ENCODE peak calls at places on chromosomes 12 and 14, in four cellular contexts. N is aorta, Z is tibial nerve, K is GM12878. D is an unnamed sample.
A peak's percentile ranks its signal among the peaks of the same experiment; 100 is the strongest.

GRCh38 chr12:106080111-106080732 is 58.5 kb downstream of the NUAK1 start:
- DNase-seq in Z (peak; percentile 40), N (no peak), K (no peak), D (peak; percentile 60)

GRCh38 chr14:39581474-39581873 is 149.2 kb upstream of the FBXO33 start:
- DNase-seq in N (no peak), K (no peak), Z (no peak), D (no peak)

GRCh38 chr12:52291267-52291935 is at the start of gene KRT81:
- DNase-seq in N (no peak), K (no peak), Z (no peak), D (no peak)

GRCh38 chr12:39032034-39032433 is 126.6 kb upstream of the CPNE8 start:
- DNase-seq in N (no peak), Z (no peak), K (no peak), D (no peak)

GRCh38 chr12:12008931-12009611 is 61.7 kb upstream of the BCL2L14 start:
- DNase-seq in Z (no peak), N (no peak), K (peak; percentile 86), D (no peak)

GRCh38 chr12:63103489-63104131 is 47.4 kb downstream of the AVPR1A start:
- DNase-seq in Z (no peak), K (no peak), N (no peak), D (no peak)

GRCh38 chr14:47442206-47442605 is 233.2 kb downstream of the MDGA2 start:
- DNase-seq in Z (no peak), N (no peak), K (no peak), D (no peak)

GRCh38 chr14:67674139-67674479 is 323 bp downstream of the VTI1B start:
- DNase-seq in K (no peak), N (peak; percentile 81), Z (peak; percentile 40), D (peak; percentile 89)

GRCh38 chr14:96279564-96279963 is 23.6 kb downstream of the BDKRB1 start:
- DNase-seq in N (no peak), K (no peak), Z (no peak), D (no peak)

GRCh38 chr14:32561520-32561919 is 232.4 kb downstream of the AKAP6 start:
- DNase-seq in N (no peak), Z (no peak), K (no peak), D (no peak)

GRCh38 chr12:121442028-121442948 is 42.4 kb downstream of the RNF34 start:
- DNase-seq in Z (no peak), N (no peak), K (no peak), D (no peak)

GRCh38 chr12:130709151-130710000 is 6.7 kb downstream of the RIMBP2 start:
- DNase-seq in K (no peak), N (no peak), Z (no peak), D (no peak)

GRCh38 chr12:113214938-113215400 is 6.3 kb upstream of the TPCN1 start:
- DNase-seq in Z (peak; percentile 86), K (peak; percentile 80), N (peak; percentile 80), D (peak; percentile 86)

GRCh38 chr14:105159344-105159743 is 9.2 kb downstream of the JAG2 start:
- DNase-seq in N (no peak), Z (no peak), K (no peak), D (no peak)

DNA sequence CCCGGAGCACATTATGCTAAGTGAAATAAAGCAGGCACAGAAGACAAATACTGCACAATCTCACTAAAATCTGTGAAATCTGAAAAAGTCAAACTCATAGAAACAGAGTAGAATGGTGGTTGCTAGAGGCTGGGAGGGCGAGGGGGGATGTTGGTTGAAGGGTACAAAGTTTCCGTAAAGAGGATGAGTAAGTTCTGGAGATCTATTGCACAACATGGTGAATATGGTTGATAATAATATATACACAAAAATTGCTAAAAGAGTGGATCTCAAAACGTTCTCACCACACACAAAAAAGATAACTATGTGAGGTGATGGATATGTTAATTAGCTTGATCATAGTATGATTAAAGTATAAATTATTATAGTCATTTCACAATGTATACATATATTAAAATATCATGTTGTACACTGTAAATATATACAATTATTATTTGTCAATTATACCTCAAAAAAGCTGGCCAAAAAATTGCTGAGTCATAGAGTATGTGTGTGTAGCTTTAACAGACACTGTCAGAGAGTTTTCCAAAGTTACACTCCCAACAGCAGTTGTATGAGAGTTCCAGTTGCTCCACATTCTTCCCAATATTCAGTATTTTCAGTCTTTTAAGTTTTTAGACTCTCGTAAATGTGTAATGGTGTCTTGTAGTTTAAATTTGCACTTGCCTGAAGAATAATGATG is 19.3 kb upstream of the SIX1 start:
- DNase-seq in K (no peak), N (no peak), Z (no peak), D (no peak)
- H3K4me3 ChIP-seq in K (no peak overlapping the region), N (no peak overlapping the region), Z (no peak overlapping the region), D (no peak overlapping the region)

GRCh38 chr14:37083599-37083998 is 88.8 kb downstream of the SLC25A21 start:
- DNase-seq in N (no peak), Z (no peak), K (no peak), D (no peak)
- H3K9me3 ChIP-seq in N (no peaks in the 10 kb centered on the region), Z (no peaks in the 10 kb centered on the region), K (no peaks in the 10 kb centered on the region), D (no peaks in the 10 kb centered on the region)

GRCh38 chr14:77002335-77002734 is 26.2 kb downstream of the IRF2BPL start:
- DNase-seq in K (no peak), Z (no peak), N (no peak), D (no peak)

GRCh38 chr14:76997257-76997970 is 31.1 kb downstream of the IRF2BPL start:
- DNase-seq in N (no peak), K (no peak), Z (no peak), D (no peak)

GRCh38 chr14:76998777-76999366 is 29.6 kb downstream of the IRF2BPL start:
- DNase-seq in N (no peak), K (no peak), Z (no peak), D (no peak)

GRCh38 chr14:77002889-77003288 is 25.6 kb downstream of the IRF2BPL start:
- DNase-seq in K (no peak), Z (no peak), N (no peak), D (no peak)

GRCh38 chr14:77000340-77001235 is 27.9 kb downstream of the IRF2BPL start:
- DNase-seq in N (peak; percentile 58), K (no peak), Z (no peak), D (peak; percentile 63)
- H3K4me1 ChIP-seq in N (no peaks in the 10 kb centered on the region), K (peaks cover 29% of the 10 kb centered on the region), Z (no peaks in the 10 kb centered on the region), D (peaks cover 2% of the 10 kb centered on the region)

GRCh38 chr12:53495903-53496751 is 3.1 kb downstream of the MAP3K12 start:
- DNase-seq in N (peak; percentile 80), Z (peak; percentile 77), K (peak; percentile 28), D (peak; percentile 82)
- H3K4me3 ChIP-seq in N (no peak overlapping the region), Z (no peak overlapping the region), K (no peak overlapping the region), D (no peak overlapping the region)

DNA sequence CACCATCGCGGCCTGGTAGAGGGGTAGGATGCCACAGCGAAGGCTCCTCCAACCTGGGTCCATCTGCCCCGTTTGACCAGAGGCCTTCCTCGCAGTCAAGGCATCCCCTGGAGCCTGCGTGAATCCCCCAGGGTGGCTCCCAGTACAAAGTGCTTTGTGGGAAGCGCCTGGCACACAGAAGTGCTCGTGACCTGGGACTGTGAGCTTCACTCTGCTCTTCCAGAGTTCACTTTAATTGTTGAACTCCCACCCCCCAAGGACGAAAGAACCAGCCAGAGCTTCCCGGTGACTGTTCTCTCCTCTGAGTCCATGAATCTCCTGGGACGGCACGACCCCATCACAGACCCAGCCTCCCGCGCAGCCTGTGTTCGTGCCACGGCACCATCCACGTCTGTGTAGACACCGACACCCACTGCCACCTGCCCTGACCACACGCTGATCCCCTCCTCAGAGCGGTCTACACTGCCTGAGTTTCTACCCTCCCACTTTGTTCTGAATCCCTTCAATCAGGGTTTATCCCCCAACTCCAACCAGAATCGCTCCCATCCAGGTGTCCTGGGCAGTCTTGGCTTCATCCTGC is 15.9 kb downstream of the P2RX2 start:
- DNase-seq in Z (no peak), N (no peak), K (no peak), D (no peak)
- H3K9me3 ChIP-seq in Z (no peaks in the 10 kb centered on the region), N (no peaks in the 10 kb centered on the region), K (no peaks in the 10 kb centered on the region), D (no peaks in the 10 kb centered on the region)

DNA sequence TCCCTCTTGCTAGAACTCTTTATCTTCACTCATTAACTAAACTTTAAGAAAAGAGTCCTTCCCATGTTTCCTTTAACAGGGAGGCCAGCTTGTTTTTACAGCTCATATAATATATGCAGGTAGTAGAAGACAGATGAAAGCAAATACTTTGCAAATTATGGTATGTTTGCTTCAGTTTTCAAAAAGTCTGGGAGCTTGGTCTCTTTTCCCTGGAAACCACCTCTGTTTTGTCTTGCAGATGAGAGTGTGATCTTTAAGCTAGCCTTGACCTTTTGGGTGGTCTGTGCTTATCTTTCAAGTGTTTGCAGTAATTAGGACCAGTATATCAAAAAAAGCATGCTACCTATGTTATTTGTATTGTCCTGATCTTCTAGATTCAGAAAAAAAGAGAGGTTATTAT is 62.7 kb downstream of the ERC1 start:
- DNase-seq in Z (no peak), K (no peak), N (no peak), D (no peak)
- H3K4me1 ChIP-seq in Z (no peaks in the 10 kb centered on the region), K (no peaks in the 10 kb centered on the region), N (peaks cover 4% of the 10 kb centered on the region), D (peaks cover 4% of the 10 kb centered on the region)

GRCh38 chr14:103187911-103188310 is 64.7 kb downstream of the TNFAIP2 start:
- DNase-seq in K (no peak), N (no peak), Z (no peak), D (no peak)

GRCh38 chr14:103191856-103192835 is 68.9 kb downstream of the TNFAIP2 start:
- DNase-seq in N (no peak), Z (no peak), K (no peak), D (no peak)

GRCh38 chr14:103188691-103189480 is 65.6 kb downstream of the TNFAIP2 start:
- DNase-seq in Z (no peak), N (no peak), K (no peak), D (peak; percentile 52)

GRCh38 chr14:103190731-103191130 is 67.5 kb downstream of the TNFAIP2 start:
- DNase-seq in N (no peak), K (no peak), Z (no peak), D (no peak)

DNA sequence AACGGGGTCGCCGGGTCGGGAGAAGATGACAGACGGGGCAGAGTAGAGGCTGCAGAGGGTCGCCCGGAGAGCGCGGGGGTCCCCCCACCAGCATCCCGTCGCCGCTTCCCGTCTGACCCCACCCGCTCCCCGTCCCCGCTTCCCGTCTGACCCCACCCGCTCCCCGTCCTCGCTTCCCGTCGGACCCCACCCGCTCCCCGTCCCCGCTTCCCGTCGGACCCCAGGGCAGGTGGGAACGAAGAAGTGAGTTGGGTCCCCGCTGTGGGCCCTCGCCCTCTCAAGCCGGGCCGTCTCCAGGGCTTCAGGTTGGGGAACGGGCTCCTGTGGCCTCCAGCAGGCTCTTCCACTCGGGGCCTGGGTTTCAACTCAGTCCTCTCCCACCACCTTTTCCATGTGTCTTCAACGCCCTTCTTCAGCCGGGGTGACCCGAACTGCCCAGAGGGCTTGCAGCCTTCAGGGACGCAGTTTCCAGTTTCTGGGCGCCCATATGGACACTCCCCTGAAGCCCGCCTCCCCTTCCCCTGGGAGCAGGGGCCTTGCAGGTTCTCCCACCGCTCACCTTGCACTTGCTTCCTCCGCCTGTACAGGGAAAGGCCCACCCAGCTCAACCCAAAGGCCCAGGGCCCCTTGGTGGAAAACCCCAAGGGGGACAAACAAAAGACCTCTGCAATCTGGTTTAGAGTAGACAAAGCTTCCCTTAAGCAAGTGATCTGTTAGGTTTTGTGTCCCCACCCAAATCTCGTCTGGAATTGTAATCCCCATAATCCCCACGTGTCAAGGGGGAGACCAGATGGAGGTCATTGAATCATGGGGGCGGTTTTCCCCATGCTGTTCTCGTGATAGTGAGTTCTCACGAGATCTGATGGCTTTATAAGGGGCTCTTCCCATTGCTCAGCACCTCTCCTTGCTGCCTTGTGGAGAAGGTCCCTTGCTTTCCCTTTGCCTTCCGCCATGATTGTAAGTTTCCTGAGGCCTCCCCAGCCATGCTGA is 66.5 kb downstream of the TNFAIP2 start:
- DNase-seq in N (no peak), K (no peak), Z (no peak), D (no peak)
- H3K4me3 ChIP-seq in N (no peak overlapping the region), K (no peak overlapping the region), Z (peak overlapping the region; percentile 28), D (peak overlapping the region; percentile 29)